ENCODE peak calls at places on chromosomes 1 and 21, in six cellular contexts. F, V, H, S, G and M are unnamed samples.

GRCh38 chr1:62735491-62736171 is 47.4 kb upstream of the DOCK7 start:
- DNase-seq in F (peak; percentile 82), V (no peak), H (peak; percentile 22), S (no peak), G (no peak), M (no peak)

GRCh38 chr1:239960387-239960786 is 131.3 kb upstream of the FMN2 start:
- DNase-seq in F (no peak), V (no peak), H (no peak), S (no peak), G (no peak), M (no peak)

GRCh38 chr1:44776749-44777068 is 1.4 kb downstream of the RPS8 start:
- DNase-seq in F (no peak), V (no peak), H (no peak), S (no peak), G (no peak), M (no peak)

GRCh38 chr1:205543351-205544305 is 39.2 kb downstream of the CDK18 start:
- DNase-seq in F (peak; percentile 82), V (no peak), H (peak; percentile 91), S (peak; percentile 81), G (peak; percentile 89), M (peak; percentile 83)

GRCh38 chr1:15362096-15362736 is 47.5 kb upstream of the EFHD2 start:
- DNase-seq in F (no peak), V (no peak), H (no peak), S (no peak), G (no peak), M (no peak)

GRCh38 chr1:35622510-35623171 is 18.7 kb downstream of the PSMB2 start:
- DNase-seq in F (no peak), V (no peak), H (no peak), S (no peak), G (no peak), M (no peak)

GRCh38 chr1:50620680-50621329 is 197.6 kb upstream of the DMRTA2 start:
- DNase-seq in F (peak; percentile 40), V (no peak), H (peak; percentile 91), S (peak; percentile 40), G (no peak), M (peak; percentile 90)

GRCh38 chr1:235424092-235424491 is 56.9 kb downstream of the TBCE start:
- DNase-seq in F (no peak), V (no peak), H (no peak), S (no peak), G (no peak), M (no peak)

GRCh38 chr1:225299624-225300023 is 128.2 kb downstream of the LBR start:
- DNase-seq in F (peak; percentile 3), V (no peak), H (peak; percentile 79), S (no peak), G (no peak), M (peak; percentile 23)

GRCh38 chr1:99544328-99544727 is 101.6 kb upstream of the PALMD start:
- DNase-seq in F (peak; percentile 79), V (no peak), H (peak; percentile 92), S (peak; percentile 46), G (no peak), M (peak; percentile 36)

GRCh38 chr1:161114556-161114955 is 3.3 kb downstream of the PFDN2 start:
- DNase-seq in F (peak; percentile 60), V (no peak), H (no peak), S (no peak), G (no peak), M (no peak)

GRCh38 chr1:176536588-176536987 is 73.6 kb downstream of the PAPPA2 start:
- DNase-seq in F (no peak), V (no peak), H (no peak), S (no peak), G (no peak), M (no peak)

GRCh38 chr1:2326524-2326923 is 64.8 kb downstream of the MORN1 start:
- DNase-seq in F (no peak), V (no peak), H (no peak), S (no peak), G (no peak), M (no peak)

GRCh38 chr21:14699433-14700410 is 153.6 kb upstream of the SAMSN1 start:
- DNase-seq in F (no peak), V (no peak), H (no peak), S (peak; percentile 32), G (no peak), M (no peak)

GRCh38 chr1:77706321-77706720 is 23.9 kb upstream of the ZZZ3 start:
- DNase-seq in F (peak; percentile 63), V (no peak), H (peak; percentile 32), S (no peak), G (no peak), M (no peak)

DNA sequence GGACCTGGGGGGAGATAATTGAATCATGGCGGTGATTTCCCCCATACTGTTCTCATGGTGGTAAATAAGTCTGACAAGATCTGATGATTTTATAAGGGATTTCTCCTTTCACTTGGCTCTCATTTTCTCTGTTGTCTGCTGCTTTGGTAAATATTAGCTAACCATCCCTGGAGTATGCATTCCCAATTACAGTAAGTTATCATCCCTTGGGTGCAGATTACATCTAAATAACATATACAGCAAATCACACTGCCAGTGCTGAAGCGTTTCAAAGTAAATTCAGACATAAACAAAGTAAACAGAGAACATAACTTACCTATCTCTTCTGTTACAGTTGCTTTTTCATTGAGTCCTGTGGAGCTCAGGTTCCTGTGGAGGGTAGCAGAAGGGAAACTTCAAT is 38.6 kb upstream of the IGSF3 start:
- DNase-seq in F (no peak), V (no peak), H (no peak), S (no peak), G (no peak), M (no peak)
- H3K27ac ChIP-seq in F (no peak overlapping the region), V (no peak overlapping the region), H (no peak overlapping the region), S (no peak overlapping the region), G (no peak overlapping the region), M (no peak overlapping the region)

DNA sequence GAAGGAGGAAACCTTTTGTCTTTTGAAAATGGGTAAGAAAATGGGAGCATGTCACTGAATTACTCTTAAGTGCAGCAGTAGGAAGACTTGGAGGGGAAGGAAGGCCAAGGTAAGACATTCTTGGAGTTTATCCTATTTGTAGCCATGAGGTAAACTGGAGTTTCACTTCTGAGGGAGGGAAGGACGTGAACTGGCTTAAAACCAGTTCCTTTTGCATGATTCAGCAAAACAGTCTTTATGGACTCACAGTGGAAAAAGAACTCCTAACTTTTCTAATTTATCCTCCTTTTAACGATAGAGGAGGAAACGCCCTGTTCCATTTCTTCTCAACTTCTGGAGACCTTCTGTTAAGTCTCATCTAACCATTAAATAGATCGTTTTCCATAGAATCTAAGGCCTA is 2.5 kb downstream of the PRDX6 start:
- DNase-seq in F (peak; percentile 32), V (no peak), H (no peak), S (peak; percentile 13), G (no peak), M (no peak)
- H3K27ac ChIP-seq in F (no peak overlapping the region), V (no peak overlapping the region), H (peak overlapping the region; percentile 26), S (no peak overlapping the region), G (no peak overlapping the region), M (no peak overlapping the region)

GRCh38 chr1:167518331-167518700 is at the start of gene CD247:
- DNase-seq in F (no peak), V (peak; percentile 84), H (no peak), S (no peak), G (no peak), M (no peak)
- H3K27ac ChIP-seq in F (no peak within 1 kb of the TSS), V (peak within 1 kb of the TSS; percentile 94), H (no peak within 1 kb of the TSS), S (no peak within 1 kb of the TSS), G (no peak within 1 kb of the TSS), M (no peak within 1 kb of the TSS)

GRCh38 chr21:34574984-34575529 is 39.9 kb downstream of the RCAN1 start:
- DNase-seq in F (no peak), V (no peak), H (no peak), S (no peak), G (no peak), M (no peak)
- H3K27ac ChIP-seq in F (no peak overlapping the region), V (no peak overlapping the region), H (no peak overlapping the region), S (no peak overlapping the region), G (no peak overlapping the region), M (peak overlapping the region; percentile 80)

GRCh38 chr21:15751561-15751960 is 21.8 kb downstream of the USP25 start:
- DNase-seq in F (no peak), V (no peak), H (no peak), S (no peak), G (no peak), M (no peak)

GRCh38 chr21:15755125-15755524 is 25.3 kb downstream of the USP25 start:
- DNase-seq in F (no peak), V (no peak), H (no peak), S (no peak), G (no peak), M (no peak)

GRCh38 chr21:15751037-15751436 is 21.3 kb downstream of the USP25 start:
- DNase-seq in F (no peak), V (no peak), H (no peak), S (no peak), G (no peak), M (no peak)

GRCh38 chr21:15752763-15753407 is 23.1 kb downstream of the USP25 start:
- DNase-seq in F (no peak), V (no peak), H (peak; percentile 40), S (no peak), G (no peak), M (no peak)

DNA sequence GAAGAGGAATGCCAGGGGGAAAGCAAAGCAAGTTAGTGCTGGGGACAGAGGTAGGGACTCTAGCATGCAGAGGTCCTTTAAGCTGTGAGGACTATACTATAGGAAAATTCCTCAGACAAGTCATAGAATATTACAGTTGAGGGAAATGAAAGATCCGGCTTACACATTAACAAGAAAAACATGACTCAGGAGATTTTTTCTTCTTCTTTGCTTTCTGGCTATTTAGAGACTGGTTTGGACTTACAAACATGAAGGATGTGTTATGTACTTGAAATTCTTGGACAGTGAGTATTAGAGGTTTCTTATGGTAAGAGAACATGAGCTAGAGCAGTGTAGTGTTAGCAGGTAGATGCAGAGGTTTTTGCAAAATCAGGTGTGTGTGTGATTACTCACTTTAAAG is 24.9 kb downstream of the USP25 start:
- DNase-seq in F (peak; percentile 66), V (no peak), H (peak; percentile 83), S (peak; percentile 25), G (no peak), M (no peak)
- H3K27ac ChIP-seq in F (no peak overlapping the region), V (no peak overlapping the region), H (no peak overlapping the region), S (peak overlapping the region; percentile 21), G (no peak overlapping the region), M (no peak overlapping the region)

DNA sequence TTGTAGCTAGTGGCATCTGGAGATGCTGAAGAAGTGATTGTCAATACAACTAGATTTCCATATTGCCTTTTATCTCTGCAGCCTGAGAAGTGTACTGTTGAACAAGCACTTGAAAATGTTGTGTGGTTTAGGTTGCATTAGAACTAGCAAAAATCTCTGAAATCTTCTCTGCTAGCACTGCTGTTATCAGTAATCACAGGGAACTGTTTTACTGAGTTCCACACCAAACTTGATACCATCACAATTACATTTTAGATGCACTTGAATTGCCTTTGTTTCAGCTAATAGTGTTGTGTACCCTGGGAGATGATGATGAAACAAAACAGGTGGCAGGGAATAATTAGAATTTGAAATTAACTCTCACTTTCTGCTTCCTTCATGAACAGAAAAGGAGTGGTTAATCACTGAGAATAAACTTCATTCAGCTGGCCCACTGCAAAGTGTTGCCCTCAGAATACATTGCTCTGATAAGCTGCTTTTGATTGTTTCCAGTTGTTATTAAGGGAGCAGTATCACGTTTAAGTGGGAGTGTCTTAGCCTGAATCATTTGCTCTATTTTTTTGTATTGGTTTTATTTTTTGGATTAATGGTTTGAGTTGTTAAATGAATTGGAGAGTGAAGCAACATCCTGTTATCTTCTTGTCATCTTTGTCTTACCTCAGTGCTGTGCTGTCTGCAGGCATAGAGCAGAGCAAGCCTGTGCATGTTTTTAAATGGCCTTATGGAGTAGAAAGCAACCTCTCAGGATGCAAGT is 13.0 kb downstream of the FAM20B start:
- DNase-seq in F (no peak), V (no peak), H (peak; percentile 83), S (no peak), G (no peak), M (peak; percentile 10)
- H3K27ac ChIP-seq in F (no peak overlapping the region), V (no peak overlapping the region), H (peak overlapping the region; percentile 19), S (no peak overlapping the region), G (no peak overlapping the region), M (no peak overlapping the region)

GRCh38 chr1:203059485-203059884 is 26.3 kb downstream of the MYOG start:
- DNase-seq in F (no peak), V (no peak), H (no peak), S (no peak), G (no peak), M (no peak)
- H3K27ac ChIP-seq in F (no peak overlapping the region), V (no peak overlapping the region), H (no peak overlapping the region), S (no peak overlapping the region), G (no peak overlapping the region), M (no peak overlapping the region)